ENCODE peak calls at places on chromosomes 3 and 15, in four cellular contexts. R is HepG2, Q is K562, U is GM12878. G is an unnamed sample.
A peak's percentile ranks its signal among the peaks of the same experiment; 100 is the strongest.

GRCh38 chr15:75156306-75157215 is 45.1 kb upstream of the C15orf39 start:
- DNase-seq in R (no peak), Q (no peak), U (no peak), G (peak; percentile 62)

GRCh38 chr3:133887951-133888703 is 7.6 kb downstream of the RAB6B start:
- DNase-seq in R (no peak), Q (no peak), U (no peak), G (no peak)

GRCh38 chr15:60376677-60377095 is 21.1 kb downstream of the ANXA2 start:
- DNase-seq in R (no peak), Q (no peak), U (no peak), G (no peak)

GRCh38 chr15:32993285-32993684 is 201.2 kb downstream of the FMN1 start:
- DNase-seq in R (no peak), Q (no peak), U (no peak), G (no peak)

GRCh38 chr3:197750863-197751737 is 1.4 kb downstream of the FYTTD1 start:
- DNase-seq in R (no peak), Q (peak; percentile 59), U (no peak), G (no peak)

GRCh38 chr3:54756330-54756731 is 171.5 kb downstream of the LRTM1 start:
- DNase-seq in R (no peak), Q (no peak), U (no peak), G (no peak)

GRCh38 chr15:83200162-83200561 is 7.5 kb downstream of the HDGFL3 start:
- DNase-seq in R (no peak), Q (no peak), U (peak; percentile 55), G (no peak)

GRCh38 chr3:183437696-183438564 is 9.5 kb upstream of the MCF2L2 start:
- DNase-seq in R (no peak), Q (no peak), U (no peak), G (no peak)

GRCh38 chr15:63909819-63910437 is 76.2 kb upstream of the HERC1 start:
- DNase-seq in R (no peak), Q (no peak), U (no peak), G (no peak)

GRCh38 chr3:20041197-20041780 is 1.0 kb downstream of the KAT2B start:
- DNase-seq in R (peak; percentile 61), Q (peak; percentile 94), U (no peak), G (peak; percentile 76)

GRCh38 chr3:49378249-49378899 is 20.2 kb upstream of the GPX1 start:
- DNase-seq in R (peak; percentile 18), Q (no peak), U (no peak), G (no peak)

GRCh38 chr15:43316007-43316968 is 14.1 kb downstream of the LCMT2 start:
- DNase-seq in R (no peak), Q (no peak), U (no peak), G (no peak)

GRCh38 chr15:56835598-56836275 is 82.7 kb upstream of the TCF12 start:
- DNase-seq in R (no peak), Q (peak; percentile 21), U (no peak), G (no peak)

GRCh38 chr15:77739591-77740378 is 107.1 kb upstream of the LINGO1 start:
- DNase-seq in R (no peak), Q (no peak), U (no peak), G (peak; percentile 68)

GRCh38 chr15:78325092-78325843 is 14.9 kb upstream of the CRABP1 start:
- DNase-seq in R (no peak), Q (no peak), U (no peak), G (no peak)

GRCh38 chr3:153144779-153145178 is 17.2 kb upstream of the RAP2B start:
- DNase-seq in R (no peak), Q (no peak), U (no peak), G (no peak)

GRCh38 chr3:30630238-30631030 is 24.0 kb downstream of the TGFBR2 start:
- DNase-seq in R (no peak), Q (no peak), U (no peak), G (no peak)

GRCh38 chr15:101310508-101310907 is 15.5 kb upstream of the SNRPA1 start:
- DNase-seq in R (no peak), Q (no peak), U (no peak), G (no peak)

GRCh38 chr3:52561028-52561749 is 24.8 kb downstream of the UQCC5 start:
- DNase-seq in R (no peak), Q (no peak), U (no peak), G (no peak)

GRCh38 chr3:15291589-15292541 is 40.5 kb downstream of the SH3BP5 start:
- DNase-seq in R (no peak), Q (no peak), U (peak; percentile 89), G (no peak)

GRCh38 chr15:33197636-33198035 is 3.1 kb upstream of the FMN1 start:
- DNase-seq in R (no peak), Q (no peak), U (no peak), G (no peak)

GRCh38 chr3:58093573-58094195 is 85.5 kb downstream of the FLNB start:
- DNase-seq in R (no peak), Q (peak; percentile 45), U (no peak), G (no peak)

DNA sequence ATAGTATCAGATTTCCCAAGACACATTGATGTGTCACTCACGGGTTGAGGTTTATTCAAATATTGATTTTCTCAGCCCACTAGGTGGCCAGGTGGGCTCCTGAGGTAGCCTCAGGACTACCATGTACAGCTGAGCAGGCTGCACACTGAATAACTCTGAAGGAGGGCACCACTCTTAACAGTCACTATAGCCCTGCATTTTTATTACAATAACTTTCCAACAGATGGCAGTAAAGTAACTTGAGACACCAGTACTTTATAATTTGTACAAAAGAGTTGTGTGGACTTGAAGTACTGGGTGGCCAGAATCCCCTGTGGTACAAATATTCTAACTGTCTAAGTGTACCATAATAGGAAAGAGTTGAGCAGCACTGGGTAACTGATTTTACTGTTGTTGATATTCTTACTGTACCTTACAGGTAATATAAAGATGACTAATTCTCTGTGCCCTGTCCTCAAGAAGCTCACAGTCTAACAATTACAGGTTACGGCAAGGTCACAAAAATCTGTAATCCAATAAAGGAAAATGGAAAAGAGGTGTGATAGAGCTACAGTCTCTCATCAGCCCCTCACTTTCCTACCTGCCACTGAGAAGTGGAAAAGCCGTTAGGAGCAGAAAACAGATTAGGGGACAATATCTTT is 76.0 kb downstream of the ETFA start:
- DNase-seq in R (peak; percentile 42), Q (peak; percentile 33), U (no peak), G (no peak)
- TF ChIP-seq NR2C2 in R (no peak), Q (no peak), U (no peak), G (no peak)

DNA sequence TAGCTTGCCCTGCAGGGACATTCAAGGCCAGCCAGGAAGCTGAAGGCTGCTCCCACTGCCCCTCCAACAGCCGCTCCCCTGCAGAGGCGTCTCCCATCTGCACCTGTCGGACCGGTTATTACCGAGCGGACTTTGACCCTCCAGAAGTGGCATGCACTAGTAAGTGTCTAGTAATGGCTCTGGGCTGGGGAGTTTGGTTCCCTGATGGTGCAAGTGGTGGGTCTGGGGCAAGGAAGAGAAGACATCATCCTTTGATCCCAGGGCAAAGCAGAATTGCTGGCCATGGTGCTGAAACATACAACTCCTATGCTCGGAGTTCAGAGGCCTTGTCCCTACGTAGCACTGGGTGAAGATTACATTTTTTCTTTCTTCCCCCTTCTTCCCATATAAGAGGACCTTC is 311.4 kb downstream of the EPHB1 start:
- DNase-seq in R (peak; percentile 30), Q (peak; percentile 18), U (no peak), G (peak; percentile 64)
- TF ChIP-seq SP1 in R (no peak), Q (no peak), U (no peak), G (no peak)

GRCh38 chr15:81897011-81897677 is 148.7 kb downstream of the MEX3B start:
- DNase-seq in R (no peak), Q (no peak), U (no peak), G (no peak)
- TF ChIP-seq NR2C2 in R (no peak), Q (no peak), U (no peak), G (no peak)

DNA sequence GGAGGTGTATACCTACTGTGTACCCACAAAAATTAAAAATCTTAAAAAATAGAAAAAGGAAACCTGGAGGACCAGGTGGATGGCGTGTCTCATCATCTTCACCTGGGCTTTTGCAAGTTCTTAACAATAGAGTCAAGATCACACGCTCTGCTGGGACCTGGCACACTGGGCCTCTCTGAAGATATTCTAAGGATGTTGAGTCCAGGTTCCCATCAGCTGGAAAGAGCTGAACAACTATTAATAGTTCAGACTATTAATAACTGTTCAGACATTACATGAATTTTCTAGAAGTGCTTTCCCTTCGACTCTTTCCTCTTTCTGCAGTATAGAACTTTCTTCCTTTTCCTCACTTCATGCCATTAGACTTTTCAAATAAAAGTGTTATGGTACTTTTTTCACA is 320.2 kb upstream of the IL12A start:
- DNase-seq in R (no peak), Q (no peak), U (no peak), G (no peak)
- TF ChIP-seq SP1 in R (no peak), Q (no peak), U (no peak), G (no peak)

DNA sequence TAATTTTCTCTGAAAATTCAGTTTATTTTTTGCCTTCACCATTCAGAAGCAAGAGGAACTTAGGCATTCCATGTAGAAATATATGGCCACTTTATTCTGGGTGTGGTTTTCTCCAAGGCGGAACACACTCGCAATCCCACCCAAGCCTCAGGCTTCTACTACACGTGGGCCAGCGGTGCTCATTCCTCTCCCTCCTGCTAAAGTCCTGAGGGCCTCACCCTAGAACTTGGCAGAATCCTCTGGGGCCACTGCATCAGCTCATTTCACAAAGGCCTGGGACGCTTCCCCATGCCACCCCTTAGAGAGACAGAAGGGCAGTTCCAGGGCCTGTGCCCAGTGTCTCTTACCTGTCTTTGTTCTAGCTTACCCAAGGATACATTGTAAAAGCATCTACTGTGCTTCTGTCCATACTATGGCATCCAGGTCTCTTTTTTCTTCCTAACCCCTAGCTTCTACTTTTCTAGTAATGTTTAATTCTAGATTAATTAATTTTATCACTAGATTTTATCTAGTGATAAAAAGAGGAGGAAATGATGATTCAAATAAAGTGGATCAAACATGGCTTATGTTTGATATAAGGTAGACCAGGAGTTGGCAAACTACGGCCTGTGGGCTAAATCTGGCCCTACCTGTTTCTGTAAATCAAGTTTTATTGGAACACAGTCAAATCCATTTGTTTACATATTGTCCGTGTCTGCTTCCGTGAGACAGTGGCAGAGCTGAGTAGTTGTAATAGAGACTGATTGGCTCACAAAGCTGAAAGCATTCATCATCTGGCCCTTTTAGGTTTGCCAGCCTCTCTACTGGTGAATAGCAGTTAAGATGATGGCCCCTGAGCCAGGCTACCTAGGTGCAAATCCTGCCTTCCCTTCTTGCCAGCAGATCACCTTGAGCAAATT is 29.8 kb downstream of the LARS2 start:
- DNase-seq in R (no peak), Q (no peak), U (no peak), G (no peak)
- TF ChIP-seq NR2C2 in R (no peak), Q (no peak), U (no peak), G (no peak)